ENCODE peak calls at places on chromosomes 12 and 14, in five cellular contexts. K is A549, T is WTC11, B is heart right ventricle, J is heart left ventricle. M is an unnamed sample.

GRCh38 chr12:13472690-13473089 is 276.2 kb downstream of the EMP1 start:
- DNase-seq in K (no peak), T (no peak), B (no peak), J (no peak), M (no peak)

GRCh38 chr14:89304972-89305703 is 111.9 kb downstream of the FOXN3 start:
- DNase-seq in K (no peak), T (no peak), B (peak; percentile 47), J (no peak), M (peak; percentile 42)

GRCh38 chr14:34935552-34935951 is 47.2 kb upstream of the SRP54 start:
- DNase-seq in K (no peak), T (no peak), B (no peak), J (no peak), M (no peak)

GRCh38 chr12:88904705-88905104 is 324.4 kb upstream of the KITLG start:
- DNase-seq in K (peak; percentile 11), T (no peak), B (no peak), J (no peak), M (no peak)

GRCh38 chr14:93299831-93300230 is 33.0 kb downstream of the BTBD7 start:
- DNase-seq in K (no peak), T (no peak), B (no peak), J (no peak), M (no peak)

GRCh38 chr12:6166808-6167207 is 33.4 kb upstream of the CD9 start:
- DNase-seq in K (no peak), T (no peak), B (no peak), J (no peak), M (no peak)

GRCh38 chr14:70921669-70922068 is 14.4 kb downstream of the PCNX1 start:
- DNase-seq in K (no peak), T (no peak), B (no peak), J (no peak), M (no peak)

GRCh38 chr14:30928462-30928861 is 54.1 kb downstream of the COCH start:
- DNase-seq in K (no peak), T (no peak), B (no peak), J (no peak), M (peak; percentile 33)

GRCh38 chr12:96720363-96720705 is 186.7 kb upstream of the NEDD1 start:
- DNase-seq in K (peak; percentile 27), T (peak; percentile 43), B (no peak), J (no peak), M (peak; percentile 44)

GRCh38 chr14:74804219-74804825 is 41.2 kb downstream of the YLPM1 start:
- DNase-seq in K (peak; percentile 50), T (no peak), B (no peak), J (no peak), M (peak; percentile 45)

GRCh38 chr14:74257078-74257987 is 18.1 kb downstream of the VSX2 start:
- DNase-seq in K (peak; percentile 30), T (peak; percentile 68), B (peak; percentile 17), J (no peak), M (peak; percentile 61)

GRCh38 chr14:21039059-21039422 is 3.1 kb upstream of the RNASE7 start:
- DNase-seq in K (no peak), T (peak; percentile 68), B (peak; percentile 86), J (peak; percentile 86), M (no peak)
- TF ChIP-seq CTCF in K (no peak), T (no peak), B (no peak), J (no peak), M (no peak)

DNA sequence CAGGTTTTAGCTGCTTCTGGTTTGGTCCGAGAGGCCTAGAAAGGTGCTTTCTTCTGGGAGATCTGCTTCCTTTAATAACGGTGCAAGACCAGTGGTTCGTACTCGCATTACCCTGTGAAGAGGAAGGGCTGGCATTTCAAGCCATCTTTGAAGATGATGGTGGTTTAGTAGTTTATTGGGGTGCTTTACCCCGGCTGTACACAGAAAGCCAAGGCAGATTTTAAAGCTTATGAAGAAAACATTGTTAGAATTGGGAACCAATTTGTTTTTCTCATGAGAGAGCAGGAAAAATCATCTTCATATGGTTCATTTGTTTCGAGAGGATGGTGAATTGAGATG is 3.6 kb downstream of the CCND2 start:
- DNase-seq in K (no peak), T (no peak), B (no peak), J (no peak), M (no peak)
- TF ChIP-seq CTCF in K (no peak), T (no peak), B (no peak), J (no peak), M (peak; percentile 42)

DNA sequence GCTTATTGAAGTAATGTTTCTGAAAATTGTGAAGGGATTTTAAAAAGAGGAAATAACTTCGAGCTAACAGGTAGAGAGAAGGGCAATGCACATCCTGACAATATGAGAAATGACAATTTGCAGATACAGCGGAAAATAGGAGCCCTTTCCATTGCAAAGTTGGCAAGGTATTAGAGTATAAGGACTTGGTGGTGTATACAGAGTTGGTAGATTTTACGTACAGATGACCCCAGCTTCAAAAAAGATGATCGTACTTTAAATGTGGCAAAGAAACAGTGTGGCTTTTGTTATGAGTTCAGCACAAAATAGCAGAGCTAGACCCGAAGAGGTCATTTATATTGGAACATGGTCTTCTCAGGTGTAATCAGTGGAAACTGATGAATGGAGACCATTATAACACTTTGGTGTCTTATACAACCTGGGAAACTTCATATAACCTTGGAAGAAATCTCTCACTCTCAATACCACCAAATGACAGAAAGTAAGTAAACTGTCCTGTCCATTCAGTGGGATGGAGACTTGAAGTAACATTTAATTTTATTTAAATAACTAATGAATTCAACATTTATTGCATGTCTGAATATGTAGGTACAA is 2.3 kb downstream of the CLEC2B start:
- DNase-seq in K (no peak), T (no peak), B (no peak), J (no peak), M (no peak)
- TF ChIP-seq CTCF in K (no peak), T (no peak), B (no peak), J (no peak), M (no peak)

GRCh38 chr12:38141239-38141638 is 175.3 kb upstream of the ALG10B start:
- DNase-seq in K (no peak), T (no peak), B (no peak), J (no peak), M (no peak)

GRCh38 chr12:38144601-38145436 is 171.8 kb upstream of the ALG10B start:
- DNase-seq in K (peak; percentile 17), T (no peak), B (no peak), J (no peak), M (no peak)

GRCh38 chr12:38144049-38144448 is 172.5 kb upstream of the ALG10B start:
- DNase-seq in K (no peak), T (no peak), B (no peak), J (no peak), M (no peak)

GRCh38 chr12:38141861-38142260 is 174.7 kb upstream of the ALG10B start:
- DNase-seq in K (no peak), T (no peak), B (no peak), J (no peak), M (no peak)

DNA sequence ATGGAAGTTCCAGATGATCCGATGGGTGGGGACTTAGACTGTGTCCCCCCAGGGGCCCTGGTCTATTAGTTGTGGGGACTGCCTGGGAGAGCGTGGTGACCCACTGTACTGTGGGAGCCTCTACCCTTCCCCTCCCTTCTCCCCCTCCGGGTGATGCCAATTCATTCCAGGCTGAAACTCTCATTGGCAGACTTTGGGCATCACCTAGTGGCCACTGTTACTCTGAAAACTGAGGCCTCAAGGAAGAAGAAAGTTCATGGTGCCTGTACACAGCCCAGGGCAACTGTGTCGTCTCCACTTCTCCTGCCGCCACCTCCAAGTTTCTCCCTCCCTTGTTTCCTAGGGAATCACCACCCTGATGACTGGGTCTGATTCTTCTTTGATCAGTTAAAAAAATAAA is 173.6 kb upstream of the ALG10B start:
- DNase-seq in K (peak; percentile 42), T (no peak), B (no peak), J (no peak), M (no peak)
- TF ChIP-seq CTCF in K (peak; percentile 36), T (no peak), B (no peak), J (no peak), M (no peak)

GRCh38 chr12:68403296-68403695 is 71.1 kb upstream of the MDM1 start:
- DNase-seq in K (no peak), T (no peak), B (no peak), J (no peak), M (no peak)

GRCh38 chr12:68402422-68402821 is 70.3 kb upstream of the MDM1 start:
- DNase-seq in K (no peak), T (no peak), B (no peak), J (no peak), M (no peak)

GRCh38 chr12:68405292-68405900 is 73.2 kb upstream of the MDM1 start:
- DNase-seq in K (peak; percentile 36), T (no peak), B (peak; percentile 16), J (no peak), M (no peak)

GRCh38 chr12:68403711-68404110 is 71.5 kb upstream of the MDM1 start:
- DNase-seq in K (no peak), T (no peak), B (no peak), J (no peak), M (no peak)

DNA sequence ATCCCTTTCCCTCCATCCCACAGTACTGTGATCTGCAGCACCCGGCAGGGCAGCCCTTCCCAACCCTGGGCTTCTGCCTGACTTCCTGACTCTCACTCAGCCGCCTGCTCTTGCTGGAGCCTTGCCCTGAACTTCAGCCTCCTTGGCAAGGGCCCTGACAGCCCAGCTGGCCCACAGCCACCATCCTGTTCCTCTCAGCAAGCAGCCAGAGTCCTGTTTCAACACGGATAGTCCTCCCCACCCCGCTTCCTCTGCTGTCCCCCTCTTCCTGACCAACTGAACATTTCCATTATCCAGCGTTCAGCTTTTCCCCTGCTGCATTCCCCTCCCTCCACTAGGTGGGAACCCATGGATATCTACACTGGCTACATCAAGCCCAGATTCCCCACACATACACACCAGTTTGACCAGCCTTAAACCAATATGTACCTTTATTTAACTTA is 74.0 kb upstream of the MDM1 start:
- DNase-seq in K (peak; percentile 59), T (peak; percentile 18), B (peak; percentile 95), J (peak; percentile 94), M (no peak)
- TF ChIP-seq CTCF in K (no peak), T (no peak), B (peak; percentile 14), J (no peak), M (no peak)

GRCh38 chr14:76446921-76447320 is 71.0 kb downstream of the ESRRB start:
- DNase-seq in K (no peak), T (no peak), B (no peak), J (no peak), M (no peak)
- TF ChIP-seq CTCF in K (no peak), T (no peak), B (no peak), J (no peak), M (no peak)